ENCODE peak calls at places on chromosome 2, in six cellular contexts. X is mesendoderm, M is amniotic stem cell, G is fibroblast of pulmonary artery, R is NCI-H1694, N is fibroblast of mammary gland. U is an unnamed sample.

GRCh38 chr2:109435066-109435690 is 178.6 kb downstream of the SEPTIN10 start:
- DNase-seq in X (no peak), M (no peak), G (no peak), R (peak; percentile 31), N (no peak), U (no peak)

GRCh38 chr2:196592912-196593881 is 46.3 kb upstream of the CCDC150 start:
- DNase-seq in X (peak; percentile 79), M (no peak), G (peak; percentile 60), R (peak; percentile 21), N (peak; percentile 37), U (peak; percentile 59)

GRCh38 chr2:3780477-3781402 is 77.4 kb downstream of the DCDC2C start:
- DNase-seq in X (peak; percentile 83), M (no peak), G (peak; percentile 41), R (peak; percentile 89), N (peak; percentile 56), U (no peak)

GRCh38 chr2:108325756-108326155 is 37.1 kb downstream of the SULT1C2 start:
- DNase-seq in X (no peak), M (no peak), G (no peak), R (no peak), N (peak; percentile 31), U (no peak)

GRCh38 chr2:172253190-172254052 is 150.7 kb upstream of the DLX2 start:
- DNase-seq in X (peak; percentile 87), M (peak; percentile 96), G (peak; percentile 99), R (no peak), N (peak; percentile 100), U (no peak)

GRCh38 chr2:133940134-133940533 is 313.7 kb upstream of the MGAT5 start:
- DNase-seq in X (no peak), M (no peak), G (no peak), R (no peak), N (no peak), U (no peak)

GRCh38 chr2:25251461-25252273 is 83.3 kb upstream of the POMC start:
- DNase-seq in X (peak; percentile 82), M (no peak), G (no peak), R (peak; percentile 33), N (no peak), U (peak; percentile 19)

GRCh38 chr2:238731961-238732360 is 115.9 kb upstream of the TWIST2 start:
- DNase-seq in X (no peak), M (no peak), G (peak; percentile 24), R (no peak), N (peak; percentile 91), U (no peak)

GRCh38 chr2:193793914-193794313 is 1599.2 kb upstream of the TMEFF2 start:
- DNase-seq in X (no peak), M (no peak), G (peak; percentile 31), R (no peak), N (peak; percentile 50), U (no peak)

GRCh38 chr2:10217499-10217861 is 85.2 kb upstream of the HPCAL1 start:
- DNase-seq in X (no peak), M (no peak), G (no peak), R (no peak), N (no peak), U (no peak)

GRCh38 chr2:121095257-121096080 is 189.5 kb downstream of the TFCP2L1 start:
- DNase-seq in X (peak; percentile 87), M (peak; percentile 33), G (peak; percentile 76), R (peak; percentile 59), N (peak; percentile 63), U (peak; percentile 58)

GRCh38 chr2:191374366-191374765 is 129.2 kb downstream of the MYO1B start:
- DNase-seq in X (no peak), M (no peak), G (no peak), R (no peak), N (no peak), U (no peak)

GRCh38 chr2:25483584-25484266 is 142.0 kb upstream of the DNMT3A start:
- DNase-seq in X (no peak), M (no peak), G (peak; percentile 18), R (no peak), N (peak; percentile 6), U (no peak)

GRCh38 chr2:133286326-133286922 is 281.8 kb downstream of the NCKAP5 start:
- DNase-seq in X (peak; percentile 4), M (no peak), G (no peak), R (no peak), N (no peak), U (no peak)

GRCh38 chr2:117942958-117943672 is 70.8 kb downstream of the CCDC93 start:
- DNase-seq in X (no peak), M (no peak), G (no peak), R (no peak), N (peak; percentile 58), U (no peak)

GRCh38 chr2:55161295-55162210 is 70.5 kb downstream of the CLHC1 start:
- DNase-seq in X (no peak), M (no peak), G (no peak), R (no peak), N (no peak), U (no peak)

GRCh38 chr2:132589060-132589765 is 80.8 kb downstream of the LYPD1 start:
- DNase-seq in X (no peak), M (no peak), G (no peak), R (no peak), N (no peak), U (no peak)

GRCh38 chr2:715847-716573 is 38.8 kb upstream of the TMEM18 start:
- DNase-seq in X (peak; percentile 46), M (no peak), G (peak; percentile 27), R (no peak), N (peak; percentile 19), U (no peak)

GRCh38 chr2:71576541-71576940 is 123.2 kb downstream of the DYSF start:
- DNase-seq in X (no peak), M (no peak), G (no peak), R (no peak), N (no peak), U (no peak)

GRCh38 chr2:31945572-31945935 is 65.3 kb downstream of the MEMO1 start:
- DNase-seq in X (peak; percentile 32), M (no peak), G (peak; percentile 69), R (no peak), N (no peak), U (no peak)

GRCh38 chr2:52821631-52822030 is 946.0 kb upstream of the CHAC2 start:
- DNase-seq in X (peak; percentile 28), M (no peak), G (no peak), R (no peak), N (no peak), U (no peak)

GRCh38 chr2:96532641-96533291 is 3.8 kb upstream of the ARID5A start:
- DNase-seq in X (no peak), M (no peak), G (no peak), R (no peak), N (no peak), U (no peak)

GRCh38 chr2:41955641-41956040 is 92.2 kb upstream of the PKDCC start:
- DNase-seq in X (no peak), M (no peak), G (no peak), R (peak; percentile 9), N (no peak), U (no peak)

GRCh38 chr2:23944527-23944926 is 4.3 kb downstream of the UBXN2A start:
- DNase-seq in X (peak; percentile 66), M (no peak), G (no peak), R (no peak), N (no peak), U (no peak)

GRCh38 chr2:119871725-119872124 is 112.0 kb downstream of the PTPN4 start:
- DNase-seq in X (no peak), M (no peak), G (no peak), R (no peak), N (no peak), U (no peak)

GRCh38 chr2:200964498-200964897 is 1.0 kb upstream of the ORC2 start:
- DNase-seq in X (no peak), M (no peak), G (no peak), R (no peak), N (no peak), U (no peak)

GRCh38 chr2:84181927-84182326 is 277.2 kb downstream of the SUCLG1 start:
- DNase-seq in X (no peak), M (no peak), G (no peak), R (no peak), N (no peak), U (no peak)

GRCh38 chr2:213241817-213242216 is 42.4 kb upstream of the SPAG16 start:
- DNase-seq in X (no peak), M (no peak), G (no peak), R (no peak), N (no peak), U (no peak)

GRCh38 chr2:189024861-189025618 is 50.9 kb downstream of the COL3A1 start:
- DNase-seq in X (peak; percentile 78), M (no peak), G (no peak), R (no peak), N (peak; percentile 53), U (no peak)